ENCODE peak calls at places on chromosomes 16 and 17, in four cellular contexts. S is ovary, P is mesendoderm, J is GM03348. F is an unnamed sample.

GRCh38 chr16:15644306-15644961 is 1.5 kb upstream of the MARF1 start:
- DNase-seq in S (no peak), P (peak; percentile 5), J (peak; percentile 37), F (peak; percentile 81)

GRCh38 chr16:56938664-56939513 is 6.9 kb downstream of the HERPUD1 start:
- DNase-seq in S (no peak), P (no peak), J (no peak), F (peak; percentile 27)

GRCh38 chr17:42411321-42411820 is 11.7 kb downstream of the CAVIN1 start:
- DNase-seq in S (no peak), P (no peak), J (no peak), F (no peak)

GRCh38 chr17:44002141-44002848 is 2.1 kb upstream of the NAGS start:
- DNase-seq in S (no peak), P (no peak), J (peak; percentile 69), F (no peak)

GRCh38 chr16:11671271-11671670 is 3.0 kb downstream of the SNN start:
- DNase-seq in S (no peak), P (no peak), J (no peak), F (no peak)

GRCh38 chr17:57957120-57957850 is 2.1 kb upstream of the CUEDC1 start:
- DNase-seq in S (no peak), P (no peak), J (no peak), F (no peak)

GRCh38 chr17:56884483-56885144 is 29.2 kb downstream of the TRIM25 start:
- DNase-seq in S (no peak), P (no peak), J (no peak), F (peak; percentile 24)

GRCh38 chr16:75262104-75262799 is 10.8 kb upstream of the BCAR1 start:
- DNase-seq in S (peak; percentile 71), P (no peak), J (no peak), F (no peak)

GRCh38 chr17:80737106-80738019 is 192.7 kb downstream of the RPTOR start:
- DNase-seq in S (no peak), P (no peak), J (no peak), F (no peak)

GRCh38 chr17:33234930-33235685 is 58.0 kb downstream of the ASIC2 start:
- DNase-seq in S (peak; percentile 78), P (no peak), J (peak; percentile 91), F (peak; percentile 4)

GRCh38 chr16:89936034-89936433 is 12.5 kb upstream of the DEF8 start:
- DNase-seq in S (no peak), P (no peak), J (no peak), F (no peak)

GRCh38 chr17:82349287-82349701 is 9.8 kb upstream of the TEX19 start:
- DNase-seq in S (no peak), P (no peak), J (peak; percentile 76), F (no peak)